ENCODE peak calls at places on chromosomes 1 and 21, in seven cellular contexts. One of them, this sample, is unnamed.

GRCh38 chr1:175536369-175536768 is 207.0 kb downstream of the TNR start:
- DNase-seq in A549: no peak
- DNase-seq in progenitor cell of endocrine pancreas: no peak
- DNase-seq in Calu3: no peak
- DNase-seq in AG09309: no peak
- DNase-seq in omental fat pad: no peak
- DNase-seq in AG04450: no peak
- DNase-seq in this sample: no peak

GRCh38 chr1:7227654-7228053 is 442.4 kb downstream of the CAMTA1 start:
- DNase-seq in A549: no peak
- DNase-seq in progenitor cell of endocrine pancreas: no peak
- DNase-seq in Calu3: no peak
- DNase-seq in AG09309: no peak
- DNase-seq in omental fat pad: no peak
- DNase-seq in AG04450: no peak
- DNase-seq in this sample: no peak

GRCh38 chr1:192512426-192513125 is 63.0 kb upstream of the RGS1 start:
- DNase-seq in A549: no peak
- DNase-seq in progenitor cell of endocrine pancreas: no peak
- DNase-seq in Calu3: no peak
- DNase-seq in AG09309: no peak
- DNase-seq in omental fat pad: no peak
- DNase-seq in AG04450: no peak
- DNase-seq in this sample: no peak

GRCh38 chr1:51303751-51304196 is 26.6 kb downstream of the TTC39A start:
- DNase-seq in A549: no peak
- DNase-seq in progenitor cell of endocrine pancreas: no peak
- DNase-seq in Calu3: no peak
- DNase-seq in AG09309: no peak
- DNase-seq in omental fat pad: no peak
- DNase-seq in AG04450: no peak
- DNase-seq in this sample: no peak

GRCh38 chr21:23308741-23309140 is 2298.5 kb downstream of the MRPL39 start:
- DNase-seq in A549: no peak
- DNase-seq in progenitor cell of endocrine pancreas: no peak
- DNase-seq in Calu3: no peak
- DNase-seq in AG09309: no peak
- DNase-seq in omental fat pad: no peak
- DNase-seq in AG04450: no peak
- DNase-seq in this sample: no peak

GRCh38 chr1:196114193-196114592 is 494.0 kb downstream of the KCNT2 start:
- DNase-seq in A549: no peak
- DNase-seq in progenitor cell of endocrine pancreas: no peak
- DNase-seq in Calu3: no peak
- DNase-seq in AG09309: no peak
- DNase-seq in omental fat pad: no peak
- DNase-seq in AG04450: no peak
- DNase-seq in this sample: no peak

GRCh38 chr1:26289158-26290059 is 9.5 kb downstream of the SH3BGRL3 start:
- DNase-seq in A549: no peak
- DNase-seq in progenitor cell of endocrine pancreas: no peak
- DNase-seq in Calu3: no peak
- DNase-seq in AG09309: no peak
- DNase-seq in omental fat pad: no peak
- DNase-seq in AG04450: no peak
- DNase-seq in this sample: no peak

GRCh38 chr1:99180343-99180808 is 83.9 kb upstream of the PLPPR4 start:
- DNase-seq in A549: peak; percentile 17
- DNase-seq in progenitor cell of endocrine pancreas: peak; percentile 53
- DNase-seq in Calu3: peak; percentile 64
- DNase-seq in AG09309: peak; percentile 35
- DNase-seq in omental fat pad: peak; percentile 47
- DNase-seq in AG04450: peak; percentile 51
- DNase-seq in this sample: no peak

GRCh38 chr1:2783069-2783434 is 18.4 kb downstream of the TTC34 start:
- DNase-seq in A549: no peak
- DNase-seq in progenitor cell of endocrine pancreas: peak; percentile 6
- DNase-seq in Calu3: no peak
- DNase-seq in AG09309: no peak
- DNase-seq in omental fat pad: no peak
- DNase-seq in AG04450: no peak
- DNase-seq in this sample: no peak

GRCh38 chr1:100578201-100578600 is 40.3 kb downstream of the GPR88 start:
- DNase-seq in A549: no peak
- DNase-seq in progenitor cell of endocrine pancreas: no peak
- DNase-seq in Calu3: no peak
- DNase-seq in AG09309: no peak
- DNase-seq in omental fat pad: no peak
- DNase-seq in AG04450: no peak
- DNase-seq in this sample: no peak

GRCh38 chr1:3461238-3461933 is 6.9 kb downstream of the ARHGEF16 start:
- DNase-seq in A549: no peak
- DNase-seq in progenitor cell of endocrine pancreas: no peak
- DNase-seq in Calu3: no peak
- DNase-seq in AG09309: no peak
- DNase-seq in omental fat pad: no peak
- DNase-seq in AG04450: no peak
- DNase-seq in this sample: no peak

GRCh38 chr1:111706921-111707320 is 32.3 kb downstream of the INKA2 start:
- DNase-seq in A549: no peak
- DNase-seq in progenitor cell of endocrine pancreas: no peak
- DNase-seq in Calu3: no peak
- DNase-seq in AG09309: no peak
- DNase-seq in omental fat pad: no peak
- DNase-seq in AG04450: no peak
- DNase-seq in this sample: no peak

GRCh38 chr1:118049981-118050380 is 120.4 kb downstream of the WDR3 start:
- DNase-seq in A549: no peak
- DNase-seq in progenitor cell of endocrine pancreas: no peak
- DNase-seq in Calu3: no peak
- DNase-seq in AG09309: no peak
- DNase-seq in omental fat pad: no peak
- DNase-seq in AG04450: no peak
- DNase-seq in this sample: no peak

GRCh38 chr1:65955503-65955902 is 162.8 kb downstream of the PDE4B start:
- DNase-seq in A549: no peak
- DNase-seq in progenitor cell of endocrine pancreas: no peak
- DNase-seq in Calu3: no peak
- DNase-seq in AG09309: no peak
- DNase-seq in omental fat pad: no peak
- DNase-seq in AG04450: no peak
- DNase-seq in this sample: no peak

GRCh38 chr1:109815809-109816791 is 52.4 kb upstream of the EPS8L3 start:
- DNase-seq in A549: no peak
- DNase-seq in progenitor cell of endocrine pancreas: no peak
- DNase-seq in Calu3: no peak
- DNase-seq in AG09309: no peak
- DNase-seq in omental fat pad: no peak
- DNase-seq in AG04450: no peak
- DNase-seq in this sample: no peak

GRCh38 chr1:36888811-36889477 is 145.4 kb downstream of the GRIK3 start:
- DNase-seq in A549: no peak
- DNase-seq in progenitor cell of endocrine pancreas: no peak
- DNase-seq in Calu3: no peak
- DNase-seq in AG09309: no peak
- DNase-seq in omental fat pad: no peak
- DNase-seq in AG04450: no peak
- DNase-seq in this sample: peak; percentile 48

GRCh38 chr1:230376296-230376695 is 49.8 kb downstream of the PGBD5 start:
- DNase-seq in A549: no peak
- DNase-seq in progenitor cell of endocrine pancreas: no peak
- DNase-seq in Calu3: no peak
- DNase-seq in AG09309: no peak
- DNase-seq in omental fat pad: no peak
- DNase-seq in AG04450: no peak
- DNase-seq in this sample: no peak

GRCh38 chr1:232385221-232385620 is 244.7 kb downstream of the SIPA1L2 start:
- DNase-seq in A549: no peak
- DNase-seq in progenitor cell of endocrine pancreas: no peak
- DNase-seq in Calu3: no peak
- DNase-seq in AG09309: peak; percentile 48
- DNase-seq in omental fat pad: no peak
- DNase-seq in AG04450: peak; percentile 65
- DNase-seq in this sample: no peak

GRCh38 chr1:228455715-228456114 is 31.5 kb upstream of the RNF187 start:
- DNase-seq in A549: no peak
- DNase-seq in progenitor cell of endocrine pancreas: no peak
- DNase-seq in Calu3: no peak
- DNase-seq in AG09309: no peak
- DNase-seq in omental fat pad: no peak
- DNase-seq in AG04450: no peak
- DNase-seq in this sample: no peak

GRCh38 chr1:236535656-236536293 is 12.0 kb downstream of the LGALS8 start:
- DNase-seq in A549: no peak
- DNase-seq in progenitor cell of endocrine pancreas: no peak
- DNase-seq in Calu3: no peak
- DNase-seq in AG09309: no peak
- DNase-seq in omental fat pad: no peak
- DNase-seq in AG04450: no peak
- DNase-seq in this sample: no peak

GRCh38 chr1:66349277-66349676 is 184.7 kb upstream of the SGIP1 start:
- DNase-seq in A549: no peak
- DNase-seq in progenitor cell of endocrine pancreas: no peak
- DNase-seq in Calu3: no peak
- DNase-seq in AG09309: no peak
- DNase-seq in omental fat pad: no peak
- DNase-seq in AG04450: no peak
- DNase-seq in this sample: no peak

GRCh38 chr1:222940903-222941302 is 126.1 kb downstream of the DISP1 start:
- DNase-seq in A549: no peak
- DNase-seq in progenitor cell of endocrine pancreas: no peak
- DNase-seq in Calu3: no peak
- DNase-seq in AG09309: no peak
- DNase-seq in omental fat pad: no peak
- DNase-seq in AG04450: no peak
- DNase-seq in this sample: no peak

DNA sequence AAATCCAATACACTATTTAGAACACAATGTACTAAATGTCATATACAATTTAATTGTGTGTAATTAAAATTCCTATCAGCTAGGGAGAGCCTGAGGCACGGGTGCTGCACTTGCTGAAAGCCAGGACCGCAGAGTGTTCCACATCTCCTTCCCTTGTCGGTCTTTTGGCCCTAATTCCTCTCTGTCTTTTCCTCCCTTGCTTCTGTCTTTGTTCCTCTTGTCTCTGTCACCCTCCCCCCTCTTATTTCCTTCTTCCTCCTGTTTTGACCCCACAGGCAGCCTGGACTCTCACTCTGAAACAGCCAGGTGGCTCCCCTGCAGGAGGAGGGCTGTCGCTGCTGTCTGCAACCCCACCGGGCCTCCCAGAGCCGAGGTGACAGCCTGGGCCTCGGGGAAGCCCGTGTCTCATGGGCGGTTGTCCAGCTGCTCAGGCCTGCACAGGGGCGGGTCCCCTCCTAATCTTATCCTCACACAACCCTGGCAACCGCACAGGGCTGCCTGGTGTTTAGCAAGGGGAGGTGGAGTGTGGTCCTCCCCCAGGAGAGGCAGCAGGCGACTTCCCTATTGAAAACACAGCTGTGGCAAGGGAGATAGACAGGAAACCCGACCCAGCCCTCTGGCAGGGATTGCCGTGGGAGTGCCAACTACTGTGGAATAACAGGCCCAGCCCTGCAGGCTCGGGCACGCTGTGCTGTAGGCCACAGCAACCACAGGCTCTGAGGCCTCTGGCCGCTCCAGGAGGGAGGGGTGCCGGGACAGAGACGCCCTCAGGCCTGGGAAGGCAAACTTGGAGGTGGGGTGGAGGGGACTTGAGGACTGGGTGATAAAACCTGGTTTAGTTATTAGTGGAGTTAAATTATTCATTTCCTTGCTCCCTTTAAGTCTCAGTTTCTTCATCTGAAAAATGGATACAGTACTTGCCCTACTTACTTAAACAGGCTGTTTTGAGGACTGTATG is 68.8 kb upstream of the WDR26 start:
- DNase-seq in A549: peak; percentile 59
- DNase-seq in progenitor cell of endocrine pancreas: peak; percentile 42
- DNase-seq in Calu3: peak; percentile 85
- DNase-seq in AG09309: peak; percentile 71
- DNase-seq in omental fat pad: peak; percentile 43
- DNase-seq in AG04450: peak; percentile 52
- DNase-seq in this sample: peak; percentile 70
- TF ChIP-seq CTCF in A549: no peak
- TF ChIP-seq CTCF in progenitor cell of endocrine pancreas: peak; percentile 46
- TF ChIP-seq CTCF in Calu3: peak; percentile 30
- TF ChIP-seq CTCF in AG09309: no peak
- TF ChIP-seq CTCF in omental fat pad: no peak
- TF ChIP-seq CTCF in AG04450: peak; percentile 26
- TF ChIP-seq CTCF in this sample: peak; percentile 51

GRCh38 chr1:202659974-202660373 is 50.3 kb downstream of the SYT2 start:
- DNase-seq in A549: no peak
- DNase-seq in progenitor cell of endocrine pancreas: no peak
- DNase-seq in Calu3: no peak
- DNase-seq in AG09309: no peak
- DNase-seq in omental fat pad: no peak
- DNase-seq in AG04450: no peak
- DNase-seq in this sample: no peak
- TF ChIP-seq CTCF in A549: no peak
- TF ChIP-seq CTCF in progenitor cell of endocrine pancreas: no peak
- TF ChIP-seq CTCF in Calu3: peak; percentile 17
- TF ChIP-seq CTCF in AG09309: no peak
- TF ChIP-seq CTCF in omental fat pad: no peak
- TF ChIP-seq CTCF in AG04450: no peak
- TF ChIP-seq CTCF in this sample: no peak

GRCh38 chr1:180778782-180779398 is 133.8 kb upstream of the KIAA1614 start:
- DNase-seq in A549: peak; percentile 26
- DNase-seq in progenitor cell of endocrine pancreas: no peak
- DNase-seq in Calu3: peak; percentile 48
- DNase-seq in AG09309: no peak
- DNase-seq in omental fat pad: no peak
- DNase-seq in AG04450: no peak
- DNase-seq in this sample: no peak
- TF ChIP-seq CTCF in A549: peak; percentile 48
- TF ChIP-seq CTCF in progenitor cell of endocrine pancreas: peak; percentile 58
- TF ChIP-seq CTCF in Calu3: peak; percentile 63
- TF ChIP-seq CTCF in AG09309: peak; percentile 21
- TF ChIP-seq CTCF in omental fat pad: no peak
- TF ChIP-seq CTCF in AG04450: peak; percentile 20
- TF ChIP-seq CTCF in this sample: peak; percentile 62

DNA sequence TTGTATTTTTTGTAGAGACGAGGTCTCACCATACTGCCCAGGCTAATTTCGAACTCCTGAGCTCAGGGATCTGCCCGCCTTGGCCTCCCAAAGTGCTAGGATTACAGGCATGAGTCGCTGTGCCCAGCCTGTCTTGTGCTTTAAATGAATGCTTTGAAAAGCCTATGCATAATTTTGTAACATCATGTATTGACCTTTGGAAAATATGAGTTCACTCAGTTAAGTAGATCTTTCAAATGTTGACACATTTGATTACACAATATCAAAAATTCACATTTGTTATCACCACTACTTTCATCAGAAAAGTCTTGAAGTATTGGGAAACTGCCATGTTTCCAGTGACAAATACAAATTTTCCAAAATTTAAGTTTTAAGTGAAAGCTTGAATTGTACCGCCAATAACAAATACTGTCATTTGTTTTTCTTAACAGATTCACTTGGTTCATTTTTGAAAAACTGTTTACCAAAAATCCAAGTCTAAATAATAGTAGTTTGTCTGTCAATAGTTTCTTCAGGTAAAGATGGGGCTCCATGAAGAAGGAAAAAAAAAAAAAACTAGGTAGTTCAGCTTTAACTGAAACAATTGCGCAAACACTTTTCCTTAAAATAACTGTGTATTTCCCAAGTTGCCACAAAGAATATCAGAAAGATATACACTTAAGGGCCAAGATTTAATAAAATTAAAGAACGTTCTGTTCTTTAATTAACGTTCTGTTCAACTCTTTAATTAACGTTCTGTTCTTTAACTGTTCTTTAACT is 233.2 kb upstream of the NR5A2 start:
- DNase-seq in A549: no peak
- DNase-seq in progenitor cell of endocrine pancreas: no peak
- DNase-seq in Calu3: no peak
- DNase-seq in AG09309: no peak
- DNase-seq in omental fat pad: no peak
- DNase-seq in AG04450: no peak
- DNase-seq in this sample: no peak
- TF ChIP-seq CTCF in A549: no peak
- TF ChIP-seq CTCF in progenitor cell of endocrine pancreas: no peak
- TF ChIP-seq CTCF in Calu3: no peak
- TF ChIP-seq CTCF in AG09309: no peak
- TF ChIP-seq CTCF in omental fat pad: no peak
- TF ChIP-seq CTCF in AG04450: no peak
- TF ChIP-seq CTCF in this sample: no peak

This sample was measured in type B pancreatic cell.